ENCODE peak calls at places on chromosomes 12 and 14, in four cellular contexts. M is HCT116, W is HepG2, X is K562. P is an unnamed sample.

GRCh38 chr12:104072099-104072498 is 7.8 kb downstream of the HCFC2 start:
- DNase-seq in M (no peak), W (no peak), X (no peak), P (no peak)

GRCh38 chr14:35247777-35248475 is 44.3 kb upstream of the PSMA6 start:
- DNase-seq in M (no peak), W (no peak), X (no peak), P (no peak)

GRCh38 chr14:100037351-100037750 is 27.9 kb upstream of the EVL start:
- DNase-seq in M (no peak), W (no peak), X (no peak), P (no peak)

GRCh38 chr12:88993655-88994054 is 358.6 kb downstream of the DUSP6 start:
- DNase-seq in M (peak; percentile 63), W (peak; percentile 36), X (peak; percentile 5), P (peak; percentile 15)

GRCh38 chr14:69827560-69827959 is 30.5 kb upstream of the SLC10A1 start:
- DNase-seq in M (no peak), W (no peak), X (no peak), P (no peak)

GRCh38 chr12:64124511-64125197 is 97.4 kb downstream of the KICS2 start:
- DNase-seq in M (no peak), W (no peak), X (no peak), P (no peak)

GRCh38 chr12:107326237-107326636 is 232.9 kb upstream of the CRY1 start:
- DNase-seq in M (no peak), W (no peak), X (no peak), P (no peak)

GRCh38 chr12:77751939-77752338 is 78.8 kb upstream of the NAV3 start:
- DNase-seq in M (no peak), W (no peak), X (no peak), P (no peak)

GRCh38 chr14:50285861-50286260 is 26.2 kb downstream of the L2HGDH start:
- DNase-seq in M (no peak), W (no peak), X (no peak), P (no peak)

GRCh38 chr14:101088395-101088667 is 184.8 kb upstream of the RTL1 start:
- DNase-seq in M (no peak), W (no peak), X (no peak), P (no peak)

GRCh38 chr12:119175115-119175514 is 3.6 kb upstream of the HSPB8 start:
- DNase-seq in M (no peak), W (no peak), X (no peak), P (no peak)

GRCh38 chr14:93214598-93214997 is 7.5 kb downstream of the UBR7 start:
- DNase-seq in M (no peak), W (no peak), X (no peak), P (no peak)

GRCh38 chr14:50717826-50718225 is 49.7 kb upstream of the SAV1 start:
- DNase-seq in M (no peak), W (no peak), X (no peak), P (no peak)

GRCh38 chr14:68939893-68940613 is 39.0 kb downstream of the ACTN1 start:
- DNase-seq in M (no peak), W (peak; percentile 78), X (no peak), P (peak; percentile 83)

GRCh38 chr12:1904875-1905274 is 13.6 kb downstream of the CACNA2D4 start:
- DNase-seq in M (no peak), W (no peak), X (no peak), P (no peak)

GRCh38 chr14:67268456-67269115 is 27.4 kb downstream of the PALS1 start:
- DNase-seq in M (no peak), W (no peak), X (peak; percentile 8), P (no peak)

GRCh38 chr14:89990623-89991275 is 35.0 kb downstream of the TDP1 start:
- DNase-seq in M (no peak), W (no peak), X (no peak), P (no peak)

GRCh38 chr12:52310622-52311281 is 10.4 kb downstream of the KRT83 start:
- DNase-seq in M (no peak), W (no peak), X (no peak), P (no peak)

GRCh38 chr12:58285551-58285950 is 344.2 kb downstream of the ATP23 start:
- DNase-seq in M (no peak), W (no peak), X (no peak), P (no peak)

GRCh38 chr12:26014085-26014484 is 55.6 kb downstream of the RASSF8 start:
- DNase-seq in M (no peak), W (no peak), X (no peak), P (no peak)

GRCh38 chr12:75862692-75863471 is 168.7 kb downstream of the PHLDA1 start:
- DNase-seq in M (peak; percentile 84), W (peak; percentile 28), X (no peak), P (peak; percentile 91)

DNA sequence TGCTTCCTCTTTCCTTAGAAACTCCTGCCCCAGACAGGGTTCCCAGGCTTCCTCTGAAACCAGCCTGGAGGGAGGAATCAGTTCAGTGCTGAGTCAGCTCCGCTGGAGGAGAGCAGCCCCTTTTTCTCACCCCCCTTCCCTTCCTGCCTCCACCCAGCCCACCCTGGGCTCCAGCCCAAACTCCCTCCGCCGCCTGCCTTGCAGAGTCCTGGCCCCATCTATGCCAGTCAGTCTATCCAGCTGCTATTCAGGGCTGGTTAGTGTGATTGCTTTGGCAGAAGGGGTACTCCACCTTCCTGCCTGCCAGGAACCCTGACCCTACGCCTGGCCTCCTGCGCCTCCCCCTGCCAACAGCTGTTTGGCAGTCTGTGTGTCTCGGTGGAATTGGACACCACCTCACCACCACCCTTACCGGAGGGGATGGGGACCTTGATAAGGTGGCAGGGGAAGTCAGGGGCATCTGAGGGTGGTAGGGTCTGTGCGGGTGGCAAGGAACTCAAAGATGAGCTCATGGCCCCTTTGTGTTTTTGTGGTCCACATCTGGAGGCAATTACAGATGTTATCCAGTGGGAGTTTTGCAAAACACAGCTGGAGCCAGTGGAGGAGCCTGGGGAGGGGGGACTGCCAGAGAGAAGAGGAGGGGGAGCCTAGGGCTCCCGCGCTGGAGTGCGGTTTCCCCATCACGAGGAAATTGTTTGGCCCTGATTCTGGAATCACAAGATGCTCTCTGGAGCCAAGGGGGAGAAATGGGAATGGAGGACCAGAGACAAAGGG is 12.2 kb downstream of the MMP14 start:
- DNase-seq in M (no peak), W (no peak), X (no peak), P (no peak)
- TF ChIP-seq POLR2AphosphoS5 in M (no peak), W (no peak), X (no peak), P (no peak)

GRCh38 chr12:131795688-131796410 is 32.3 kb upstream of the MMP17 start:
- DNase-seq in M (no peak), W (no peak), X (no peak), P (no peak)

GRCh38 chr12:131795064-131795463 is 33.1 kb upstream of the MMP17 start:
- DNase-seq in M (no peak), W (no peak), X (no peak), P (no peak)

GRCh38 chr12:131794573-131794972 is 33.6 kb upstream of the MMP17 start:
- DNase-seq in M (no peak), W (no peak), X (no peak), P (no peak)

GRCh38 chr12:131793623-131794022 is 34.6 kb upstream of the MMP17 start:
- DNase-seq in M (no peak), W (no peak), X (no peak), P (no peak)

DNA sequence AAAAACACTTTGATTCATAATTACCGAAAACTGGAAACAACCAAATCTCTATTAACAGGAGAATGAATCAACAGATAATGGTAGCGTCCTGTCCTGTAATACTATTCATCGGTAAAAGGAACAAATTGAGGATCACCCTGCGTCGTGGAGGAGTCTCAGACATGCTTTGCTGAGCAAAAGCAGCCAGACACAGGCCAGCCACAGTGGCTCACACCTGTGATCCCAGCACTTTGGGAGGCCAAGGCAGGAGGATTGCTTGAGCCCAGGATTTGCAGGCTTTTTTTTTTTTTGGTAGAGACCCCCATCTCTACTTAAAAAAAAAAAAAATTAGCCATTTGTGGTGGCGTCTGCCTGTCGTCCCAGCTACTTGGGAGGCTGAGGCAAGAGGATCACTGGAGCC is 34.1 kb upstream of the MMP17 start:
- DNase-seq in M (no peak), W (no peak), X (no peak), P (no peak)
- H3K36me3 ChIP-seq in M (peaks cover 3% of the 10 kb centered on the region), W (peaks cover 17% of the 10 kb centered on the region), X (peaks cover 84% of the 10 kb centered on the region), P (peaks cover 3% of the 10 kb centered on the region)

DNA sequence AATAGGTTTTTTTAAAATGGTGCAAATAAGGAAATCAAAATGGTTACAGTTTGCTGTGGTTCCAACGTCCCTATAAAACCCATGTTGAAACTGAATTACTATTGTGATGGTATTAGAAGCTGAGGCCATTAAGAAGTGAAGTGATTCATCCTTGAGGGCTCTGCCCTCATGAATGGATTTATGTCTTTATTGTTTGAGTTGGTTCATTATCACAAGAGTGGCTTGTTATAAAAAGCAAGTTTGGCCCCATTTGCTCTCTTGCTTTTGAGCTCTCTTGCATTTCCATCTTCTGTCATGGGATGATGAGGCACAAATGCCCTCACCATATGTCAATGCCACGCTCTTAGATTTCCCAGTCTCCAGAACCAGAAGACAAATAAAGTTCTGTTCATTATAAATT is 62.3 kb downstream of the PRKD1 start:
- DNase-seq in M (no peak), W (no peak), X (no peak), P (no peak)
- TF ChIP-seq TCF7L2 in M (no peak), W (no peak), X (no peak), P (no peak)

DNA sequence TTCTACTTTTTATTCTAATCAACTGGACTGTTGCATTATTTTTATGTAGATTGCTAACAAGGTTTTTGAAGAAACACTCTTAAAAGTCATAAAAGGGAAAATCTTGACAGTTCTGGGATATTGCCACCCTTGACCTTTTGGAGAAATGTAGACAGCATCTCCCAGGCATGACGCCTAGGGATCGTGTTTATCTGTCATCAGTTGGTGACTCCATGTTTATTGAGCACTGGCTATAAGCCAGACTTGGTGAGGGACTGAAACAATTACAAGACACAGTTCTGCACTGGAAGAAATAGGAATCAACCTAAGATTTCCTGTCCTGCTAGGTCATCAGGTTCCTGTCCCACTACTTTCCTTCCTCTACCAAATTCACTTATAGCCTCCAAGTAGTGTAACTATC is 34.5 kb downstream of the HMGA2 start:
- DNase-seq in M (no peak), W (no peak), X (no peak), P (no peak)
- TF ChIP-seq POLR2AphosphoS5 in M (peak; percentile 46), W (no peak), X (no peak), P (no peak)

GRCh38 chr12:112947314-112947713 is 9.0 kb downstream of the OAS3 start:
- DNase-seq in M (no peak), W (no peak), X (no peak), P (no peak)
- H3K36me3 ChIP-seq in M (peaks cover 3% of the 10 kb centered on the region), W (peaks cover 2% of the 10 kb centered on the region), X (no peaks in the 10 kb centered on the region), P (no peaks in the 10 kb centered on the region)